ENCODE peak calls at places on chromosome 1, in ten cellular contexts. Z is A549; N is AG04450; V is substantia nigra; S is CD4-positive, alpha-beta memory T cell; C is uterus; K is RWPE1; T is SJSA1; W is H9; R is HL-60. G is an unnamed sample.
A peak's percentile ranks its signal among the peaks of the same experiment; 100 is the strongest.

GRCh38 chr1:227946624-227947424 is 908 bp downstream of the WNT9A start:
- DNase-seq in Z (peak; percentile 80), N (no peak), C (peak; percentile 80), T (peak; percentile 75), S (peak; percentile 56), V (peak; percentile 74), W (peak; percentile 85), R (peak; percentile 41), K (peak; percentile 86), G (peak; percentile 89)

GRCh38 chr1:94608142-94608851 is 66.7 kb upstream of the F3 start:
- DNase-seq in Z (peak; percentile 66), K (no peak), C (no peak), N (no peak), W (no peak), V (no peak), R (peak; percentile 44), T (no peak), S (no peak), G (no peak)

GRCh38 chr1:164602480-164603093 is 43.6 kb downstream of the PBX1 start:
- DNase-seq in Z (no peak), R (no peak), C (peak; percentile 70), K (no peak), W (peak; percentile 72), S (no peak), V (no peak), T (peak; percentile 68), N (no peak), G (peak; percentile 87)

GRCh38 chr1:91529856-91530255 is 29.2 kb downstream of the CDC7 start:
- DNase-seq in T (peak; percentile 15), V (no peak), S (no peak), K (peak; percentile 37), N (peak; percentile 20), R (no peak), Z (peak; percentile 44), C (no peak), W (no peak), G (peak; percentile 12)

GRCh38 chr1:98078586-98078985 is 157.8 kb upstream of the DPYD start:
- DNase-seq in W (no peak), Z (no peak), S (no peak), T (no peak), V (no peak), N (no peak), C (no peak), K (no peak), R (no peak), G (no peak)

GRCh38 chr1:107187399-107187798 is 46.6 kb downstream of the NTNG1 start:
- DNase-seq in S (no peak), C (no peak), V (no peak), N (no peak), T (no peak), Z (no peak), R (no peak), W (no peak), K (no peak), G (no peak)

GRCh38 chr1:203199481-203200058 is 13.1 kb upstream of the CHI3L1 start:
- DNase-seq in C (no peak), Z (no peak), R (no peak), S (no peak), V (no peak), T (no peak), K (no peak), N (no peak), W (no peak), G (no peak)

GRCh38 chr1:67831850-67832513 is 1.3 kb downstream of the GNG12 start:
- DNase-seq in T (peak; percentile 79), V (peak; percentile 10), R (no peak), K (peak; percentile 75), W (no peak), C (peak; percentile 61), N (no peak), S (no peak), Z (peak; percentile 81), G (peak; percentile 71)

GRCh38 chr1:184433928-184434502 is 47.2 kb downstream of the C1orf21 start:
- DNase-seq in N (no peak), W (no peak), T (no peak), Z (no peak), K (no peak), C (no peak), V (no peak), S (no peak), R (no peak), G (no peak)

GRCh38 chr1:49523764-49524163 is 500.0 kb downstream of the AGBL4 start:
- DNase-seq in S (no peak), C (no peak), W (no peak), T (no peak), V (no peak), R (no peak), N (no peak), Z (no peak), K (no peak), G (no peak)

GRCh38 chr1:165441166-165441955 is 3.6 kb downstream of the RXRG start:
- DNase-seq in K (no peak), V (no peak), R (no peak), W (no peak), C (no peak), S (no peak), N (no peak), Z (no peak), T (no peak), G (no peak)

GRCh38 chr1:210372491-210372890 is 43.8 kb downstream of the HHAT start:
- DNase-seq in K (no peak), S (no peak), Z (no peak), C (no peak), V (no peak), N (no peak), W (no peak), T (no peak), R (no peak), G (no peak)

GRCh38 chr1:210374600-210374953 is 45.9 kb downstream of the HHAT start:
- DNase-seq in N (no peak), R (no peak), W (no peak), Z (no peak), C (no peak), T (no peak), V (no peak), K (no peak), S (no peak), G (no peak)

GRCh38 chr1:210372931-210373627 is 44.4 kb downstream of the HHAT start:
- DNase-seq in K (no peak), C (no peak), Z (no peak), S (no peak), T (no peak), W (no peak), N (no peak), V (no peak), R (no peak), G (no peak)

GRCh38 chr1:210373878-210374599 is 45.3 kb downstream of the HHAT start:
- DNase-seq in Z (peak; percentile 97), W (peak; percentile 91), N (peak; percentile 83), K (peak; percentile 86), S (peak; percentile 79), T (peak; percentile 92), C (no peak), R (peak; percentile 34), V (peak; percentile 20), G (peak; percentile 48)

GRCh38 chr1:210373628-210373877 is 44.9 kb downstream of the HHAT start:
- DNase-seq in R (no peak), W (peak; percentile 46), N (no peak), Z (no peak), C (no peak), T (no peak), S (no peak), V (no peak), K (no peak), G (no peak)
- H3K27ac ChIP-seq in R (no peak overlapping the region), W (peak overlapping the region; percentile 92), N (no peak overlapping the region), Z (peak overlapping the region; percentile 90), C (no peak overlapping the region), T (peak overlapping the region; percentile 99), S (no peak overlapping the region), V (no peak overlapping the region), K (no peak overlapping the region), G (no peak overlapping the region)

DNA sequence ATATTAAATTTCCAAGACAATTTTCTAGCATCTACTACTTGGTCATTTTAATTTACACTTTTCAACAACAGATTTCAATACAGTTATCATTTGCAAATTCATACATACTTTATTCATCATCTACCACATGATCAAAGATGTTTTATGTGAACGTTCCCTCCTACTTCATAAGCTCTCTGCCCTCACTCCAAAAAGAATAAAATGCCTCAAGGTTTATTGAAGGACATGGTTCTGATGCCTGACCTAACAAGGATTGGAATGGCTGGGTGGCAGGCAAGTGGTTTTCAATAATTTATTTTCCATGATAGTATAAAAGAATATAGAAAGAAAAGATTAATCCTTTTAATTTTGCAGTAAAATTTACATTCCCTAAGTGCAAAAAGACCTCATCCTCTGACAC is 5.4 kb downstream of the CDKN2C start:
- DNase-seq in K (no peak), S (no peak), C (no peak), N (no peak), T (peak; percentile 68), V (no peak), R (no peak), Z (no peak), W (no peak), G (no peak)
- H3K27ac ChIP-seq in K (no peak overlapping the region), S (no peak overlapping the region), C (peak overlapping the region; percentile 12), N (no peak overlapping the region), T (peak overlapping the region; percentile 99), V (no peak overlapping the region), R (no peak overlapping the region), Z (peak overlapping the region; percentile 99), W (no peak overlapping the region), G (no peak overlapping the region)

GRCh38 chr1:81329061-81329460 is 471.7 kb upstream of the ADGRL2 start:
- DNase-seq in W (no peak), N (no peak), V (no peak), K (no peak), C (no peak), Z (no peak), R (no peak), S (no peak), T (no peak), G (no peak)

GRCh38 chr1:81330111-81330510 is 470.6 kb upstream of the ADGRL2 start:
- DNase-seq in V (no peak), W (no peak), T (no peak), N (no peak), S (no peak), R (no peak), K (no peak), C (no peak), Z (no peak), G (no peak)

GRCh38 chr1:81327743-81328142 is 473.0 kb upstream of the ADGRL2 start:
- DNase-seq in Z (no peak), T (no peak), C (no peak), W (no peak), V (no peak), S (no peak), N (no peak), K (no peak), R (no peak), G (no peak)

GRCh38 chr1:81327103-81327728 is 473.5 kb upstream of the ADGRL2 start:
- DNase-seq in C (no peak), V (no peak), T (no peak), N (no peak), W (no peak), Z (no peak), S (no peak), R (no peak), K (no peak), G (no peak)

GRCh38 chr1:81330521-81330920 is 470.2 kb upstream of the ADGRL2 start:
- DNase-seq in K (no peak), R (no peak), W (no peak), T (no peak), C (no peak), V (no peak), S (no peak), N (no peak), Z (no peak), G (no peak)
- H3K27ac ChIP-seq in K (no peak overlapping the region), R (no peak overlapping the region), W (no peak overlapping the region), T (no peak overlapping the region), C (no peak overlapping the region), V (no peak overlapping the region), S (no peak overlapping the region), N (no peak overlapping the region), Z (no peak overlapping the region), G (no peak overlapping the region)

GRCh38 chr1:223776075-223776814 is 63.9 kb downstream of the CAPN2 start:
- DNase-seq in K (peak; percentile 74), R (no peak), C (no peak), Z (peak; percentile 83), S (peak; percentile 11), N (peak; percentile 34), T (peak; percentile 46), W (no peak), V (no peak), G (peak; percentile 17)
- H3K27ac ChIP-seq in K (peak overlapping the region; percentile 75), R (no peak overlapping the region), C (peak overlapping the region; percentile 40), Z (peak overlapping the region; percentile 58), S (no peak overlapping the region), N (peak overlapping the region; percentile 68), T (peak overlapping the region; percentile 12), W (no peak overlapping the region), V (peak overlapping the region; percentile 1), G (peak overlapping the region; percentile 50)

G was measured in thyroid gland.